ENCODE peak calls at places on chromosomes 4 and X, in seven cellular contexts. U is tibial artery, J is heart left ventricle, L is GM12878, Y is IMR-90, S is mesendoderm, F is gastrocnemius medialis. B is an unnamed sample.
A peak's percentile ranks its signal among the peaks of the same experiment; 100 is the strongest.

GRCh38 chr4:73904491-73904890 is 35.3 kb downstream of the CXCL1 start:
- DNase-seq in U (no peak), L (no peak), Y (no peak), S (no peak), F (no peak), J (no peak), B (peak; percentile 38)

GRCh38 chrX:16002185-16002584 is 121.2 kb upstream of the GRPR start:
- DNase-seq in Y (no peak), L (no peak), U (no peak), F (no peak), S (peak; percentile 54), J (no peak), B (peak; percentile 48)

GRCh38 chr4:95705323-95705722 is 134.6 kb upstream of the PDHA2 start:
- DNase-seq in L (no peak), Y (no peak), U (no peak), J (no peak), S (no peak), F (no peak), B (no peak)

GRCh38 chr4:57655342-57655741 is 545.2 kb upstream of the IGFBP7 start:
- DNase-seq in Y (no peak), J (no peak), U (no peak), F (no peak), L (no peak), S (no peak), B (no peak)

GRCh38 chr4:13534344-13535063 is 9.8 kb downstream of the NKX3-2 start:
- DNase-seq in F (no peak), S (no peak), U (no peak), L (no peak), J (no peak), Y (no peak), B (no peak)

GRCh38 chr4:189912170-189912569 is 28.5 kb upstream of the FRG1 start:
- DNase-seq in S (peak; percentile 8), Y (no peak), J (no peak), F (no peak), L (no peak), U (no peak), B (peak; percentile 1)

GRCh38 chr4:124184767-124185166 is 527.8 kb downstream of the ANKRD50 start:
- DNase-seq in L (no peak), Y (no peak), U (no peak), J (no peak), S (no peak), F (no peak), B (no peak)

GRCh38 chrX:68795741-68796140 is 33.1 kb upstream of the EFNB1 start:
- DNase-seq in U (no peak), L (no peak), J (no peak), F (no peak), Y (no peak), S (no peak), B (no peak)

GRCh38 chrX:120824021-120824420 is 51.6 kb downstream of the CT47B1 start:
- DNase-seq in Y (no peak), J (no peak), F (no peak), L (no peak), S (no peak), U (no peak), B (peak; percentile 26)

GRCh38 chrX:106698693-106699092 is 27.8 kb upstream of the RNF128 start:
- DNase-seq in F (no peak), J (no peak), L (no peak), U (no peak), S (no peak), Y (peak; percentile 67), B (peak; percentile 62)

DNA sequence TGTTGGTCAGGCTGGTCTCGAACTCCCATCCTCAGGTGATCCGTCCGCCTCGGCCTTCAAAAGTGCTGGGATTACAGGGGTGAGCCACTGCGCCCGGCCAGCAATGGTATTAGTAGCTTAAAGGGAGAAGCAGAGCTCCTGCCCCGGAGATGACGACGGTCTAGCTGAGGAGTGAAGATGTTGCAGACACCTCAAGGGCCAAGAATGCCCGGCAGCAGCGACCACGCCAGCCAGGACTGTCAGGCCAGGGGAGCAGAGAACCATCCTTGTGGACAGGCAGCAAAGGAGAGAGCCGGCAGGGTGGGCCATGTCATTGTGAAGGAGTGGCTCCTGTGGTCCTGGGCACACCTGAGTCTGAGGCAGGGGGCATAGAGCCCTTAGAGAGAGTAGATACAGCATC is 210.1 kb upstream of the BCOR start:
- DNase-seq in Y (no peak), U (no peak), L (no peak), F (no peak), J (no peak), S (no peak), B (no peak)
- H3K4me3 ChIP-seq in Y (no peak overlapping the region), U (no peak overlapping the region), L (no peak overlapping the region), F (no peak overlapping the region), J (no peak overlapping the region), S (no peak overlapping the region), B (no peak overlapping the region)

GRCh38 chr4:7746351-7747061 is 193.2 kb downstream of the AFAP1 start:
- DNase-seq in U (no peak), J (no peak), Y (no peak), L (no peak), F (no peak), S (no peak), B (no peak)

GRCh38 chr4:7747062-7747385 is 192.6 kb downstream of the AFAP1 start:
- DNase-seq in Y (no peak), J (no peak), L (no peak), S (no peak), F (no peak), U (no peak), B (no peak)

GRCh38 chr4:7745486-7745885 is 194.2 kb downstream of the AFAP1 start:
- DNase-seq in S (no peak), Y (no peak), J (no peak), U (no peak), F (no peak), L (no peak), B (no peak)

GRCh38 chr4:7750508-7750907 is 189.2 kb downstream of the AFAP1 start:
- DNase-seq in Y (no peak), J (no peak), U (no peak), L (no peak), S (no peak), F (no peak), B (no peak)

GRCh38 chr4:7747556-7747955 is 192.1 kb downstream of the AFAP1 start:
- DNase-seq in S (no peak), F (no peak), L (no peak), U (no peak), J (no peak), Y (no peak), B (no peak)
- H3K27me3 ChIP-seq in S (no peaks in the 10 kb centered on the region), F (no peaks in the 10 kb centered on the region), L (no peaks in the 10 kb centered on the region), U (no peaks in the 10 kb centered on the region), J (no peaks in the 10 kb centered on the region), Y (no peaks in the 10 kb centered on the region), B (peaks cover 4% of the 10 kb centered on the region)

GRCh38 chr4:9781343-9782135 is at the start of gene DRD5:
- DNase-seq in U (no peak), S (peak; percentile 63), J (no peak), F (no peak), L (no peak), Y (no peak), B (no peak)
- H3K4me3 ChIP-seq in U (no peak within 1 kb of the TSS), S (no peak within 1 kb of the TSS), J (no peak within 1 kb of the TSS), F (no peak within 1 kb of the TSS), L (no peak within 1 kb of the TSS), Y (no peak within 1 kb of the TSS), B (no peak within 1 kb of the TSS)

DNA sequence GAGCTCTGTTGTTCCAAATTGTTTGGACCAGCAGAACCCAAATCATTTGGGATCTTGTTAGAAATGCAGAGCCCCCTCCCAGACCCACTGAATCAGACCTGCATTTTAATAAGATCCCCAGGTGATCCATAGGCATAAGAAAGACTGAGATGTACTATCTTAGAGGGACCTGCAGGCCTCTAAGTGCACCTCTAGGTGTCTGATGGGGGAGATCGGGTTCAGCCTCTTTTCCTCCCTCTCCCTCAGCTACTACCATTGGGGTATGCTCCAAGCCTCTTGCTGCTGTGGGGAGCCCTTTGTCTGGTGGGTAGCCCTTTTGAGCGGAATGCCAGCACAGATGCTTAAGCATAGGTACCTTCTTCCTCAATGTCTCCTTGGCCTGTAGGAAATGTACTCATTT is 63.8 kb upstream of the RPS6KA3 start:
- DNase-seq in S (no peak), F (no peak), Y (no peak), L (no peak), J (no peak), U (no peak), B (no peak)
- H3K27me3 ChIP-seq in S (no peaks in the 10 kb centered on the region), F (no peaks in the 10 kb centered on the region), Y (peaks cover 5% of the 10 kb centered on the region), L (no peaks in the 10 kb centered on the region), J (no peaks in the 10 kb centered on the region), U (no peaks in the 10 kb centered on the region), B (no peaks in the 10 kb centered on the region)

GRCh38 chr4:1200425-1201035 is 28.1 kb upstream of the SPON2 start:
- DNase-seq in U (peak; percentile 62), Y (peak; percentile 95), J (peak; percentile 79), S (peak; percentile 24), L (no peak), F (no peak), B (no peak)
- H3K4me3 ChIP-seq in U (no peak overlapping the region), Y (no peak overlapping the region), J (peak overlapping the region; percentile 22), S (no peak overlapping the region), L (peak overlapping the region; percentile 75), F (no peak overlapping the region), B (no peak overlapping the region)

DNA sequence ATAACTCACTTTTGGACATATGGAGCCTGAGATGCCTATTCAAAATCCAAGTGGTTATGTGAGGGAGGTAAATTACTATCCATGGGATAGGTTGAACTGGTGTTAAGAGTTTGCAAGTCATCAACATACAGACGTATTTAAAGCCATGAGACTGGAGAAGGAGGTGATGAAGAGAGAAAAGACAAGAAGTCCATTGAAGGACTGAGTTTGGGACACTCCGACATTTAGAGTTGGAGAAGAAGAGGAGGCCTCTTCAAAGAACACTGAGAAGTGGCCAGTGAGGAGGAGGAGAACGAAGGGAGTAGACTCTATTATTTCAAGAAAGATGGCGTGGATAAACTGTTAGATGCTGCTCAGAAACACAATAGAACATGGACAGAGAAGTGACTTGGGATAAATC is at the start of gene CNGA2:
- DNase-seq in S (no peak), U (no peak), L (no peak), F (no peak), Y (no peak), J (no peak), B (no peak)
- H3K27me3 ChIP-seq in S (no peaks in the 10 kb centered on the region), U (no peaks in the 10 kb centered on the region), L (no peaks in the 10 kb centered on the region), F (no peaks in the 10 kb centered on the region), Y (no peaks in the 10 kb centered on the region), J (no peaks in the 10 kb centered on the region), B (no peaks in the 10 kb centered on the region)